ENCODE peak calls at places on chromosomes 11 and 22, in eight cellular contexts. B is cardiac fibroblast; N is CD4-positive, alpha-beta T cell; Q is ascending aorta; Z is stomach; P is HFF-Myc; G is psoas muscle; O is HL-60. Y is an unnamed sample.
A peak's percentile ranks its signal among the peaks of the same experiment; 100 is the strongest.

GRCh38 chr11:110896358-110896757 is 184.1 kb upstream of the ARHGAP20 start:
- DNase-seq in B (peak; percentile 58), N (no peak), Q (no peak), Z (no peak), P (peak; percentile 52), G (no peak), O (no peak), Y (no peak)

GRCh38 chr22:41940853-41941765 is 5.8 kb downstream of the CENPM start:
- DNase-seq in B (peak; percentile 86), N (peak; percentile 86), Q (peak; percentile 92), Z (peak; percentile 91), P (no peak), G (peak; percentile 86), O (peak; percentile 65), Y (peak; percentile 85)

GRCh38 chr11:67053896-67054850 is 2.5 kb upstream of the RHOD start:
- DNase-seq in B (peak; percentile 70), N (peak; percentile 29), Q (peak; percentile 82), Z (peak; percentile 63), P (no peak), G (peak; percentile 49), O (no peak), Y (no peak)

GRCh38 chr11:15816270-15816871 is 540.0 kb downstream of the SOX6 start:
- DNase-seq in B (peak; percentile 83), N (no peak), Q (peak; percentile 82), Z (no peak), P (no peak), G (no peak), O (peak; percentile 42), Y (no peak)

GRCh38 chr22:20080776-20081654 is 974 bp downstream of the DGCR8 start:
- DNase-seq in B (peak; percentile 55), N (peak; percentile 4), Q (peak; percentile 76), Z (no peak), P (no peak), G (no peak), O (no peak), Y (no peak)

GRCh38 chr11:44792171-44792570 is 65.4 kb downstream of the TSPAN18 start:
- DNase-seq in B (no peak), N (no peak), Q (no peak), Z (no peak), P (no peak), G (no peak), O (no peak), Y (no peak)

GRCh38 chr11:31236052-31236652 is 133.4 kb downstream of the DCDC1 start:
- DNase-seq in B (peak; percentile 30), N (no peak), Q (no peak), Z (no peak), P (no peak), G (no peak), O (no peak), Y (no peak)

GRCh38 chr22:19812910-19813309 is 41.8 kb downstream of the GNB1L start:
- DNase-seq in B (no peak), N (no peak), Q (no peak), Z (peak; percentile 7), P (no peak), G (no peak), O (no peak), Y (no peak)

GRCh38 chr11:88827018-88827676 is 238.6 kb downstream of the GRM5 start:
- DNase-seq in B (no peak), N (no peak), Q (no peak), Z (no peak), P (no peak), G (no peak), O (no peak), Y (no peak)

GRCh38 chr11:8403310-8403709 is 139.6 kb upstream of the LMO1 start:
- DNase-seq in B (peak; percentile 11), N (no peak), Q (no peak), Z (no peak), P (no peak), G (no peak), O (no peak), Y (no peak)

GRCh38 chr11:95790933-95791247 is 592 bp downstream of the CEP57 start:
- DNase-seq in B (peak; percentile 79), N (peak; percentile 42), Q (peak; percentile 84), Z (peak; percentile 71), P (peak; percentile 27), G (no peak), O (peak; percentile 77), Y (no peak)

GRCh38 chr11:107505667-107506066 is 48.0 kb upstream of the CWF19L2 start:
- DNase-seq in B (no peak), N (no peak), Q (no peak), Z (no peak), P (no peak), G (no peak), O (no peak), Y (no peak)

GRCh38 chr22:49298834-49299750 is 528.6 kb downstream of the BRD1 start:
- DNase-seq in B (no peak), N (no peak), Q (peak; percentile 48), Z (peak; percentile 15), P (no peak), G (no peak), O (no peak), Y (no peak)

GRCh38 chr11:79159657-79160450 is 281.0 kb downstream of the TENM4 start:
- DNase-seq in B (no peak), N (no peak), Q (no peak), Z (no peak), P (no peak), G (no peak), O (no peak), Y (no peak)
- TF ChIP-seq CTCF in B (no peak), N (no peak), Q (no peak), Z (no peak), P (peak; percentile 23), G (no peak), O (no peak), Y (no peak)

DNA sequence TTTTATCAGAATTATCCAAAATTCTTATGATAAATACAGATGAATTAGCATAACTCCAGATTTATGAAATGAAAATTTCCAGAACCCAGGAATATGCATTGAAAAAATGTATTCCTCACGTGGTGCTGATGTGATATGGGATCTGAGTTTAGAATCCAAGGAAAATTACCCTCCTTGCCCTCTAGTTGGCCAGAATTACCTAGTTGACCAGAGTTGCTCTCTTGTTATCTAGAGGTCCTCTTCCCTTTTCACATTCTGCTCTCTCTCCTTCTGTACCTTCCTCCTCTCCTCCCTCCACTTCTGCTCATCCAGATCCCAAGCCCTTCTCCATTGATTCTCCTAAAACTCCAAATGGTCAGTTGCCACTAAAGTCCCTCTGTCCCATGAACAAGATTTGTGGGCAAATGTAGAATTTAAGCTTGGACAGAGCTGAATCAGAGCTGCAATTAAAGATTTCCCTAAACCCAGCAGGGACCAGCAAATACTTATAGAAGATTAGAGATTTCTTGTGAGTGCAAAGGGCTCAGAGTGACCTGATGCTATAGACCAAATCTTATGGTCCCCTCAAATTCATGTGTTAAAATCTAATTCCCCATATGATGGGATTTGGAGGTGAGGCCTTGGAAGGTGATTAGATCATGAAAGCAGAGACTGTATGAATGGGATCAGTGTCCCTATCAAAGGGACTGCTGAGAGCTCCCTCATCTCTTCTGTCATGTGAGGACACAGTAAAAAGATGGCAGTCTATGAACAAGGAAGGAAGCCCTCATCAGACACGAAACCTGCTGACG is 103.2 kb upstream of the IGLL5 start:
- DNase-seq in B (no peak), N (no peak), Q (no peak), Z (no peak), P (no peak), G (no peak), O (no peak), Y (no peak)
- TF ChIP-seq CTCF in B (no peak), N (no peak), Q (no peak), Z (no peak), P (no peak), G (no peak), O (no peak), Y (no peak)

GRCh38 chr11:130383363-130384168 is 44.8 kb downstream of the ADAMTS8 start:
- DNase-seq in B (peak; percentile 67), N (no peak), Q (no peak), Z (no peak), P (peak; percentile 94), G (peak; percentile 46), O (no peak), Y (no peak)

GRCh38 chr11:130379276-130379675 is 49.1 kb downstream of the ADAMTS8 start:
- DNase-seq in B (no peak), N (no peak), Q (no peak), Z (no peak), P (no peak), G (no peak), O (no peak), Y (no peak)

GRCh38 chr11:130381317-130381716 is 47.1 kb downstream of the ADAMTS8 start:
- DNase-seq in B (peak; percentile 10), N (no peak), Q (no peak), Z (no peak), P (no peak), G (no peak), O (no peak), Y (no peak)
- TF ChIP-seq CTCF in B (no peak), N (no peak), Q (no peak), Z (no peak), P (no peak), G (no peak), O (no peak), Y (no peak)

GRCh38 chr11:113693030-113693429 is 13.1 kb downstream of the TMPRSS5 start:
- DNase-seq in B (no peak), N (no peak), Q (no peak), Z (no peak), P (no peak), G (no peak), O (no peak), Y (no peak)

GRCh38 chr11:113694390-113694789 is 11.7 kb downstream of the TMPRSS5 start:
- DNase-seq in B (no peak), N (no peak), Q (no peak), Z (no peak), P (no peak), G (no peak), O (no peak), Y (no peak)

GRCh38 chr11:113695207-113695606 is 10.9 kb downstream of the TMPRSS5 start:
- DNase-seq in B (no peak), N (no peak), Q (no peak), Z (no peak), P (no peak), G (no peak), O (no peak), Y (no peak)

GRCh38 chr11:113689711-113690618 is 16.1 kb downstream of the TMPRSS5 start:
- DNase-seq in B (no peak), N (no peak), Q (no peak), Z (no peak), P (no peak), G (no peak), O (no peak), Y (no peak)

DNA sequence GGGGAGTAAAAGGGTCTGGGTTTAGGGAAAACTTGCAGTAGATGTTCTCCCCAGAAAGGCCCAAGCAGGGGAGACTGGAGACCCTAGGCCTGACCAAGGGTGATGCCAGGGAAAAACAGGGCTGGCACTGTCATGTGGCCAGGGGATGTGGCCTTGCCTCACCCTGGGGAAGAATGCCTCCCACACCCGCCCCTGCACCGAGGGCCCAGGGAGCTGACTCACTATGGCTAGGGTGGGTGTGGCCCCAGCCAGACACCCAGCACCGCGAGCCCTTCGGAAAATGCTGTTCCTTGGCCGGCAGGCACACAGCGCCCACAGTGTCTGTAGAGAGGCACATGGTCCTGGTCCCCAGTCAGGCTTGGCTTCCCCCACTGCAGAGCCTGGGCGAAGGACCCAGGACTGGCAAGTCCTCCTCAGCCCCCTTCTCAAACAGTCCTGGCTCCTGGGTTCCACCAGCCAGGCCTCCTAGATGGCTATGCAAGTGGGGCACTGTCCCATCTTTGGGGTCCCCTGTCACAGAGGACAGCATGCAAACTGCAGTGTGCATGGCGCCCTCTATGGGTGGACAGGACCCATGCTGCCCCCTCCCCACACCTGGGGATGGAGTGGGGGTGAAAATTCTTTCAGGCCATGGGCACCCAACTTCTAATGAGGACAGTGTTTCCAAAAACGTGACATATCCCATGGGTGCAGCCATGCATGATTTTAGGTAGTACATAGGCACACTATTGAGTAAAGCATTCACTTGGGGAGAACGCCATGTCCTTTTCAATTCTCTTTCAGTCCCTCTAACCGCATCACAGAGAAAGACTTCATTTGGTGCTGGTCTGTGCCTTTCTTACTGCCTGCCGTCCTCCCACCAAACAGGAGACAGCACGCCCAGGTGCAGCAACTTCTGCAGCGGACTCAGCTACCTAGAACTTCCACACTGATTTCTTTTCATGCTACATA is 15.2 kb downstream of the TMPRSS5 start:
- DNase-seq in B (peak; percentile 69), N (no peak), Q (peak; percentile 70), Z (peak; percentile 75), P (peak; percentile 9), G (peak; percentile 56), O (peak; percentile 14), Y (no peak)
- TF ChIP-seq CTCF in B (peak; percentile 22), N (no peak), Q (peak; percentile 15), Z (no peak), P (peak; percentile 54), G (no peak), O (no peak), Y (no peak)

Y was measured in activated B cell treated with CpG ODN at 0.5 μM for 24 hours.